ENCODE peak calls at places on chromosomes 4 and X, in ten cellular contexts. One of them, this sample, is unnamed.

GRCh38 chrX:149473966-149474365 is 31.1 kb downstream of the IDS start:
- DNase-seq in C1 segment of cervical spinal cord: no peak
- DNase-seq in osteocyte: no peak
- DNase-seq in A549: no peak
- DNase-seq in NCI-H1436: no peak
- DNase-seq in putamen: no peak
- DNase-seq in small intestine: no peak
- DNase-seq in mesothelial cell of epicardium: no peak
- DNase-seq in progenitor cell of endocrine pancreas: no peak
- DNase-seq in GM13976: no peak
- DNase-seq in this sample: no peak

GRCh38 chr4:68613752-68614151 is 37.6 kb upstream of the UGT2B17 start:
- DNase-seq in C1 segment of cervical spinal cord: no peak
- DNase-seq in osteocyte: no peak
- DNase-seq in A549: no peak
- DNase-seq in NCI-H1436: no peak
- DNase-seq in putamen: no peak
- DNase-seq in small intestine: no peak
- DNase-seq in mesothelial cell of epicardium: no peak
- DNase-seq in progenitor cell of endocrine pancreas: no peak
- DNase-seq in GM13976: no peak
- DNase-seq in this sample: no peak

GRCh38 chrX:48911407-48912182 is at the start of gene SLC35A2:
- DNase-seq in C1 segment of cervical spinal cord: peak
- DNase-seq in osteocyte: peak
- DNase-seq in A549: peak
- DNase-seq in NCI-H1436: peak
- DNase-seq in putamen: peak
- DNase-seq in small intestine: peak
- DNase-seq in mesothelial cell of epicardium: peak
- DNase-seq in progenitor cell of endocrine pancreas: peak
- DNase-seq in GM13976: peak
- DNase-seq in this sample: peak

GRCh38 chrX:154348646-154349358 is 25.6 kb downstream of the FLNA start:
- DNase-seq in C1 segment of cervical spinal cord: no peak
- DNase-seq in osteocyte: no peak
- DNase-seq in A549: peak
- DNase-seq in NCI-H1436: no peak
- DNase-seq in putamen: no peak
- DNase-seq in small intestine: no peak
- DNase-seq in mesothelial cell of epicardium: peak
- DNase-seq in progenitor cell of endocrine pancreas: no peak
- DNase-seq in GM13976: no peak
- DNase-seq in this sample: no peak

GRCh38 chrX:56468441-56468840 is 95.0 kb upstream of the UBQLN2 start:
- DNase-seq in C1 segment of cervical spinal cord: no peak
- DNase-seq in osteocyte: no peak
- DNase-seq in A549: no peak
- DNase-seq in NCI-H1436: no peak
- DNase-seq in putamen: no peak
- DNase-seq in small intestine: no peak
- DNase-seq in mesothelial cell of epicardium: no peak
- DNase-seq in progenitor cell of endocrine pancreas: no peak
- DNase-seq in GM13976: no peak
- DNase-seq in this sample: no peak

GRCh38 chr4:151324449-151325319 is 721 bp downstream of the SH3D19 start:
- DNase-seq in C1 segment of cervical spinal cord: peak
- DNase-seq in osteocyte: no peak
- DNase-seq in A549: peak
- DNase-seq in NCI-H1436: no peak
- DNase-seq in putamen: peak
- DNase-seq in small intestine: peak
- DNase-seq in mesothelial cell of epicardium: no peak
- DNase-seq in progenitor cell of endocrine pancreas: peak
- DNase-seq in GM13976: peak
- DNase-seq in this sample: peak

GRCh38 chr4:40196260-40196659 is 571 bp upstream of the RHOH start:
- DNase-seq in C1 segment of cervical spinal cord: no peak
- DNase-seq in osteocyte: no peak
- DNase-seq in A549: no peak
- DNase-seq in NCI-H1436: no peak
- DNase-seq in putamen: no peak
- DNase-seq in small intestine: no peak
- DNase-seq in mesothelial cell of epicardium: no peak
- DNase-seq in progenitor cell of endocrine pancreas: no peak
- DNase-seq in GM13976: no peak
- DNase-seq in this sample: no peak

GRCh38 chr4:154041595-154042086 is 252.8 kb upstream of the SFRP2 start:
- DNase-seq in C1 segment of cervical spinal cord: no peak
- DNase-seq in osteocyte: no peak
- DNase-seq in A549: no peak
- DNase-seq in NCI-H1436: no peak
- DNase-seq in putamen: no peak
- DNase-seq in small intestine: no peak
- DNase-seq in mesothelial cell of epicardium: no peak
- DNase-seq in progenitor cell of endocrine pancreas: no peak
- DNase-seq in GM13976: no peak
- DNase-seq in this sample: no peak

GRCh38 chrX:50430917-50431316 is 39.7 kb downstream of the DGKK start:
- DNase-seq in C1 segment of cervical spinal cord: no peak
- DNase-seq in osteocyte: no peak
- DNase-seq in A549: no peak
- DNase-seq in NCI-H1436: no peak
- DNase-seq in putamen: no peak
- DNase-seq in small intestine: no peak
- DNase-seq in mesothelial cell of epicardium: no peak
- DNase-seq in progenitor cell of endocrine pancreas: no peak
- DNase-seq in GM13976: no peak
- DNase-seq in this sample: no peak

GRCh38 chrX:23334871-23335599 is 386 bp downstream of the PTCHD1 start:
- DNase-seq in C1 segment of cervical spinal cord: no peak
- DNase-seq in osteocyte: no peak
- DNase-seq in A549: no peak
- DNase-seq in NCI-H1436: no peak
- DNase-seq in putamen: no peak
- DNase-seq in small intestine: no peak
- DNase-seq in mesothelial cell of epicardium: no peak
- DNase-seq in progenitor cell of endocrine pancreas: no peak
- DNase-seq in GM13976: peak
- DNase-seq in this sample: no peak

GRCh38 chr4:88962430-88962829 is 94.6 kb downstream of the FAM13A start:
- DNase-seq in C1 segment of cervical spinal cord: no peak
- DNase-seq in osteocyte: no peak
- DNase-seq in A549: no peak
- DNase-seq in NCI-H1436: no peak
- DNase-seq in putamen: no peak
- DNase-seq in small intestine: peak
- DNase-seq in mesothelial cell of epicardium: no peak
- DNase-seq in progenitor cell of endocrine pancreas: no peak
- DNase-seq in GM13976: no peak
- DNase-seq in this sample: no peak

GRCh38 chr4:6331018-6331417 is 61.4 kb downstream of the WFS1 start:
- DNase-seq in C1 segment of cervical spinal cord: no peak
- DNase-seq in osteocyte: no peak
- DNase-seq in A549: peak
- DNase-seq in NCI-H1436: no peak
- DNase-seq in putamen: no peak
- DNase-seq in small intestine: peak
- DNase-seq in mesothelial cell of epicardium: no peak
- DNase-seq in progenitor cell of endocrine pancreas: no peak
- DNase-seq in GM13976: peak
- DNase-seq in this sample: no peak

GRCh38 chrX:23849241-23849640 is 58.5 kb downstream of the APOO start:
- DNase-seq in C1 segment of cervical spinal cord: no peak
- DNase-seq in osteocyte: no peak
- DNase-seq in A549: no peak
- DNase-seq in NCI-H1436: no peak
- DNase-seq in putamen: no peak
- DNase-seq in small intestine: no peak
- DNase-seq in mesothelial cell of epicardium: no peak
- DNase-seq in progenitor cell of endocrine pancreas: no peak
- DNase-seq in GM13976: no peak
- DNase-seq in this sample: no peak

GRCh38 chr4:123564758-123565346 is 168.3 kb downstream of the SPRY1 start:
- DNase-seq in C1 segment of cervical spinal cord: peak
- DNase-seq in osteocyte: no peak
- DNase-seq in A549: peak
- DNase-seq in NCI-H1436: peak
- DNase-seq in putamen: no peak
- DNase-seq in small intestine: peak
- DNase-seq in mesothelial cell of epicardium: no peak
- DNase-seq in progenitor cell of endocrine pancreas: no peak
- DNase-seq in GM13976: peak
- DNase-seq in this sample: peak

GRCh38 chr4:53651142-53651720 is 59.9 kb upstream of the LNX1 start:
- DNase-seq in C1 segment of cervical spinal cord: no peak
- DNase-seq in osteocyte: no peak
- DNase-seq in A549: no peak
- DNase-seq in NCI-H1436: no peak
- DNase-seq in putamen: no peak
- DNase-seq in small intestine: peak
- DNase-seq in mesothelial cell of epicardium: no peak
- DNase-seq in progenitor cell of endocrine pancreas: no peak
- DNase-seq in GM13976: no peak
- DNase-seq in this sample: no peak

GRCh38 chrX:552496-552895 is 78.1 kb upstream of the SHOX start:
- DNase-seq in C1 segment of cervical spinal cord: no peak
- DNase-seq in osteocyte: peak
- DNase-seq in A549: no peak
- DNase-seq in NCI-H1436: no peak
- DNase-seq in putamen: no peak
- DNase-seq in small intestine: no peak
- DNase-seq in mesothelial cell of epicardium: no peak
- DNase-seq in progenitor cell of endocrine pancreas: no peak
- DNase-seq in GM13976: no peak
- DNase-seq in this sample: no peak

GRCh38 chrX:130482871-130483270 is 81.1 kb downstream of the RBMX2 start:
- DNase-seq in C1 segment of cervical spinal cord: no peak
- DNase-seq in osteocyte: no peak
- DNase-seq in A549: no peak
- DNase-seq in NCI-H1436: no peak
- DNase-seq in putamen: no peak
- DNase-seq in small intestine: no peak
- DNase-seq in mesothelial cell of epicardium: no peak
- DNase-seq in progenitor cell of endocrine pancreas: no peak
- DNase-seq in GM13976: no peak
- DNase-seq in this sample: no peak

GRCh38 chr4:2598661-2599654 is 62.5 kb downstream of the FAM193A start:
- DNase-seq in C1 segment of cervical spinal cord: no peak
- DNase-seq in osteocyte: no peak
- DNase-seq in A549: peak
- DNase-seq in NCI-H1436: no peak
- DNase-seq in putamen: no peak
- DNase-seq in small intestine: no peak
- DNase-seq in mesothelial cell of epicardium: no peak
- DNase-seq in progenitor cell of endocrine pancreas: no peak
- DNase-seq in GM13976: peak
- DNase-seq in this sample: no peak

GRCh38 chr4:4396628-4397440 is 9.9 kb downstream of the NSG1 start:
- DNase-seq in C1 segment of cervical spinal cord: no peak
- DNase-seq in osteocyte: no peak
- DNase-seq in A549: no peak
- DNase-seq in NCI-H1436: no peak
- DNase-seq in putamen: no peak
- DNase-seq in small intestine: no peak
- DNase-seq in mesothelial cell of epicardium: no peak
- DNase-seq in progenitor cell of endocrine pancreas: no peak
- DNase-seq in GM13976: no peak
- DNase-seq in this sample: no peak

GRCh38 chrX:39756086-39756883 is 341.5 kb downstream of the BCOR start:
- DNase-seq in C1 segment of cervical spinal cord: no peak
- DNase-seq in osteocyte: no peak
- DNase-seq in A549: peak
- DNase-seq in NCI-H1436: no peak
- DNase-seq in putamen: no peak
- DNase-seq in small intestine: no peak
- DNase-seq in mesothelial cell of epicardium: no peak
- DNase-seq in progenitor cell of endocrine pancreas: no peak
- DNase-seq in GM13976: no peak
- DNase-seq in this sample: no peak

GRCh38 chr4:118279920-118280432 is 72.8 kb downstream of the PRSS12 start:
- DNase-seq in C1 segment of cervical spinal cord: no peak
- DNase-seq in osteocyte: no peak
- DNase-seq in A549: no peak
- DNase-seq in NCI-H1436: no peak
- DNase-seq in putamen: no peak
- DNase-seq in small intestine: no peak
- DNase-seq in mesothelial cell of epicardium: no peak
- DNase-seq in progenitor cell of endocrine pancreas: no peak
- DNase-seq in GM13976: no peak
- DNase-seq in this sample: no peak

GRCh38 chrX:45134303-45134702 is 66.4 kb downstream of the DIPK2B start:
- DNase-seq in C1 segment of cervical spinal cord: peak
- DNase-seq in osteocyte: no peak
- DNase-seq in A549: no peak
- DNase-seq in NCI-H1436: no peak
- DNase-seq in putamen: peak
- DNase-seq in small intestine: no peak
- DNase-seq in mesothelial cell of epicardium: no peak
- DNase-seq in progenitor cell of endocrine pancreas: no peak
- DNase-seq in GM13976: no peak
- DNase-seq in this sample: no peak

GRCh38 chrX:135000516-135000915 is 9.7 kb downstream of the SMIM10 start:
- DNase-seq in C1 segment of cervical spinal cord: no peak
- DNase-seq in osteocyte: no peak
- DNase-seq in A549: no peak
- DNase-seq in NCI-H1436: no peak
- DNase-seq in putamen: no peak
- DNase-seq in small intestine: no peak
- DNase-seq in mesothelial cell of epicardium: no peak
- DNase-seq in progenitor cell of endocrine pancreas: no peak
- DNase-seq in GM13976: no peak
- DNase-seq in this sample: no peak

GRCh38 chr4:84985952-84986351 is 19.5 kb upstream of the WDFY3 start:
- DNase-seq in C1 segment of cervical spinal cord: no peak
- DNase-seq in osteocyte: no peak
- DNase-seq in A549: peak
- DNase-seq in NCI-H1436: no peak
- DNase-seq in putamen: no peak
- DNase-seq in small intestine: no peak
- DNase-seq in mesothelial cell of epicardium: no peak
- DNase-seq in progenitor cell of endocrine pancreas: no peak
- DNase-seq in GM13976: no peak
- DNase-seq in this sample: no peak

GRCh38 chr4:11585506-11585905 is 156.8 kb upstream of the HS3ST1 start:
- DNase-seq in C1 segment of cervical spinal cord: no peak
- DNase-seq in osteocyte: no peak
- DNase-seq in A549: peak
- DNase-seq in NCI-H1436: no peak
- DNase-seq in putamen: peak
- DNase-seq in small intestine: peak
- DNase-seq in mesothelial cell of epicardium: no peak
- DNase-seq in progenitor cell of endocrine pancreas: no peak
- DNase-seq in GM13976: no peak
- DNase-seq in this sample: no peak

GRCh38 chrX:2692221-2693122 is 1.4 kb downstream of the CD99 start:
- DNase-seq in C1 segment of cervical spinal cord: no peak
- DNase-seq in osteocyte: no peak
- DNase-seq in A549: peak
- DNase-seq in NCI-H1436: no peak
- DNase-seq in putamen: no peak
- DNase-seq in small intestine: peak
- DNase-seq in mesothelial cell of epicardium: no peak
- DNase-seq in progenitor cell of endocrine pancreas: no peak
- DNase-seq in GM13976: no peak
- DNase-seq in this sample: no peak

GRCh38 chrX:111348363-111348927 is 63.5 kb downstream of the DCX start:
- DNase-seq in C1 segment of cervical spinal cord: no peak
- DNase-seq in osteocyte: no peak
- DNase-seq in A549: no peak
- DNase-seq in NCI-H1436: peak
- DNase-seq in putamen: no peak
- DNase-seq in small intestine: no peak
- DNase-seq in mesothelial cell of epicardium: no peak
- DNase-seq in progenitor cell of endocrine pancreas: no peak
- DNase-seq in GM13976: no peak
- DNase-seq in this sample: no peak

GRCh38 chr4:186622788-186623464 is 67.6 kb upstream of the MTNR1A start:
- DNase-seq in C1 segment of cervical spinal cord: no peak
- DNase-seq in osteocyte: no peak
- DNase-seq in A549: no peak
- DNase-seq in NCI-H1436: no peak
- DNase-seq in putamen: no peak
- DNase-seq in small intestine: no peak
- DNase-seq in mesothelial cell of epicardium: no peak
- DNase-seq in progenitor cell of endocrine pancreas: no peak
- DNase-seq in GM13976: no peak
- DNase-seq in this sample: no peak